ENCODE peak calls at places on chromosomes 5 and 9, in four cellular contexts. T is transverse colon, C is anterior cingulate cortex, S is myocyte. Y is an unnamed sample.
A peak's percentile ranks its signal among the peaks of the same experiment; 100 is the strongest.

GRCh38 chr5:100273846-100274580 is 261.2 kb upstream of the FAM174A start:
- DNase-seq in C (no peak), S (no peak), T (no peak), Y (no peak)

GRCh38 chr5:153537225-153537624 is 46.8 kb downstream of the GRIA1 start:
- DNase-seq in T (no peak), C (no peak), S (no peak), Y (no peak)

GRCh38 chr9:34623386-34624235 is 3.3 kb upstream of the DCTN3 start:
- DNase-seq in S (no peak), T (no peak), C (no peak), Y (no peak)

GRCh38 chr9:134403682-134404301 is 77.5 kb downstream of the RXRA start:
- DNase-seq in S (peak; percentile 92), T (peak; percentile 66), C (peak; percentile 27), Y (peak; percentile 81)

GRCh38 chr5:134840811-134841210 is 5.0 kb upstream of the C5orf24 start:
- DNase-seq in T (no peak), C (no peak), S (no peak), Y (no peak)

GRCh38 chr5:15003511-15003920 is 131.9 kb upstream of the ANKH start:
- DNase-seq in S (peak; percentile 77), T (peak; percentile 58), C (peak; percentile 14), Y (peak; percentile 33)

GRCh38 chr9:128078504-128079434 is 10.7 kb downstream of the SLC25A25 start:
- DNase-seq in S (no peak), C (no peak), T (peak; percentile 62), Y (no peak)

GRCh38 chr5:180670586-180671359 is 21.4 kb upstream of the FLT4 start:
- DNase-seq in T (peak; percentile 22), S (peak; percentile 81), C (peak; percentile 43), Y (peak; percentile 84)

GRCh38 chr5:92906798-92907380 is 674.1 kb downstream of the NR2F1-AS1 start:
- DNase-seq in C (no peak), T (no peak), S (no peak), Y (no peak)

GRCh38 chr5:163489055-163489744 is 16.2 kb upstream of the MAT2B start:
- DNase-seq in S (no peak), T (no peak), C (no peak), Y (no peak)

GRCh38 chr9:78239506-78239905 is 3.6 kb downstream of the CEP78 start:
- DNase-seq in S (no peak), T (peak; percentile 65), C (no peak), Y (no peak)

GRCh38 chr5:116315531-116315930 is 230.7 kb downstream of the COMMD10 start:
- DNase-seq in T (no peak), C (no peak), S (no peak), Y (no peak)

GRCh38 chr5:155676967-155677366 is 650.0 kb upstream of the SGCD start:
- DNase-seq in S (no peak), C (no peak), T (no peak), Y (no peak)

GRCh38 chr5:8945972-8946371 is 599.9 kb downstream of the SEMA5A start:
- DNase-seq in T (no peak), S (no peak), C (no peak), Y (no peak)

GRCh38 chr5:75037106-75037505 is 15.3 kb downstream of the GCNT4 start:
- DNase-seq in T (peak; percentile 30), S (peak; percentile 24), C (no peak), Y (no peak)

GRCh38 chr9:134540441-134541372 is 100.9 kb upstream of the COL5A1 start:
- DNase-seq in S (no peak), C (no peak), T (no peak), Y (no peak)

GRCh38 chr9:113973963-113974413 is 97.9 kb downstream of the ZNF618 start:
- DNase-seq in C (no peak), T (no peak), S (peak; percentile 93), Y (peak; percentile 86)

GRCh38 chr9:121059998-121060636 is 10.0 kb upstream of the C5 start:
- DNase-seq in T (no peak), C (no peak), S (peak; percentile 69), Y (peak; percentile 84)

GRCh38 chr9:12680341-12680740 is 12.8 kb upstream of the TYRP1 start:
- DNase-seq in S (peak; percentile 13), C (no peak), T (no peak), Y (no peak)

GRCh38 chr9:91746357-91746756 is 203.7 kb downstream of the ROR2 start:
- DNase-seq in C (no peak), T (no peak), S (no peak), Y (no peak)

GRCh38 chr9:88657893-88658292 is 122.9 kb downstream of the NXNL2 start:
- DNase-seq in S (no peak), T (no peak), C (no peak), Y (no peak)

GRCh38 chr5:102753889-102754498 is 1.1 kb upstream of the PAM start:
- DNase-seq in T (no peak), S (no peak), C (no peak), Y (no peak)

GRCh38 chr5:68306361-68307014 is 90.9 kb downstream of the PIK3R1 start:
- DNase-seq in S (no peak), C (no peak), T (no peak), Y (no peak)

GRCh38 chr9:8842402-8843193 is 1043.0 kb upstream of the DMAC1 start:
- DNase-seq in S (no peak), T (no peak), C (no peak), Y (no peak)